ENCODE peak calls at places on chromosome 3, in ten cellular contexts. One of them, this sample, is unnamed.

GRCh38 chr3:97958796-97959195 is 13.4 kb downstream of the RIOX2 start:
- DNase-seq in adrenal gland: no peak
- DNase-seq in small intestine: no peak
- DNase-seq in ovary: no peak
- DNase-seq in neural progenitor cell: no peak
- DNase-seq in prostate gland: no peak
- DNase-seq in IMR-90: no peak
- DNase-seq in right cardiac atrium: no peak
- DNase-seq in tibial artery: no peak
- DNase-seq in ascending aorta: no peak
- DNase-seq in this sample: no peak

GRCh38 chr3:78641703-78642102 is 1126.1 kb downstream of the ROBO1 start:
- DNase-seq in small intestine: no peak
- DNase-seq in ovary: no peak
- DNase-seq in prostate gland: no peak
- DNase-seq in IMR-90: no peak
- DNase-seq in adrenal gland: no peak
- DNase-seq in right cardiac atrium: no peak
- DNase-seq in ascending aorta: no peak
- DNase-seq in neural progenitor cell: no peak
- DNase-seq in tibial artery: no peak
- DNase-seq in this sample: no peak

GRCh38 chr3:184757010-184757651 is 45.3 kb upstream of the MAGEF1 start:
- DNase-seq in adrenal gland: peak; percentile 30
- DNase-seq in IMR-90: peak; percentile 99
- DNase-seq in prostate gland: no peak
- DNase-seq in ascending aorta: no peak
- DNase-seq in ovary: peak; percentile 53
- DNase-seq in neural progenitor cell: no peak
- DNase-seq in right cardiac atrium: peak; percentile 87
- DNase-seq in small intestine: peak; percentile 64
- DNase-seq in tibial artery: peak; percentile 88
- DNase-seq in this sample: peak; percentile 53

GRCh38 chr3:4060064-4060463 is 243.1 kb upstream of the SETMAR start:
- DNase-seq in small intestine: no peak
- DNase-seq in ascending aorta: no peak
- DNase-seq in adrenal gland: no peak
- DNase-seq in neural progenitor cell: peak; percentile 43
- DNase-seq in IMR-90: no peak
- DNase-seq in right cardiac atrium: no peak
- DNase-seq in tibial artery: no peak
- DNase-seq in ovary: no peak
- DNase-seq in prostate gland: no peak
- DNase-seq in this sample: no peak

GRCh38 chr3:6540981-6541380 is 319.9 kb upstream of the GRM7 start:
- DNase-seq in right cardiac atrium: no peak
- DNase-seq in IMR-90: no peak
- DNase-seq in tibial artery: no peak
- DNase-seq in neural progenitor cell: no peak
- DNase-seq in adrenal gland: no peak
- DNase-seq in ascending aorta: no peak
- DNase-seq in ovary: no peak
- DNase-seq in small intestine: no peak
- DNase-seq in prostate gland: no peak
- DNase-seq in this sample: no peak

GRCh38 chr3:87673132-87673531 is 385.7 kb downstream of the CGGBP1 start:
- DNase-seq in ascending aorta: no peak
- DNase-seq in prostate gland: no peak
- DNase-seq in right cardiac atrium: no peak
- DNase-seq in tibial artery: no peak
- DNase-seq in neural progenitor cell: no peak
- DNase-seq in IMR-90: no peak
- DNase-seq in small intestine: no peak
- DNase-seq in ovary: no peak
- DNase-seq in adrenal gland: no peak
- DNase-seq in this sample: no peak

GRCh38 chr3:13278783-13279531 is 141.2 kb downstream of the NUP210 start:
- DNase-seq in ascending aorta: no peak
- DNase-seq in small intestine: no peak
- DNase-seq in IMR-90: peak; percentile 44
- DNase-seq in right cardiac atrium: peak; percentile 22
- DNase-seq in tibial artery: peak; percentile 37
- DNase-seq in prostate gland: no peak
- DNase-seq in adrenal gland: no peak
- DNase-seq in neural progenitor cell: no peak
- DNase-seq in ovary: no peak
- DNase-seq in this sample: no peak

GRCh38 chr3:140629351-140630137 is 48.3 kb upstream of the TRIM42 start:
- DNase-seq in tibial artery: no peak
- DNase-seq in adrenal gland: no peak
- DNase-seq in IMR-90: peak; percentile 35
- DNase-seq in neural progenitor cell: no peak
- DNase-seq in ascending aorta: no peak
- DNase-seq in right cardiac atrium: no peak
- DNase-seq in small intestine: no peak
- DNase-seq in prostate gland: no peak
- DNase-seq in ovary: no peak
- DNase-seq in this sample: no peak

GRCh38 chr3:15964605-15965061 is 166.9 kb upstream of the ANKRD28 start:
- DNase-seq in small intestine: peak; percentile 54
- DNase-seq in neural progenitor cell: peak; percentile 42
- DNase-seq in prostate gland: no peak
- DNase-seq in tibial artery: no peak
- DNase-seq in ovary: peak; percentile 37
- DNase-seq in adrenal gland: peak; percentile 58
- DNase-seq in right cardiac atrium: no peak
- DNase-seq in ascending aorta: no peak
- DNase-seq in IMR-90: peak; percentile 77
- DNase-seq in this sample: no peak

GRCh38 chr3:127452321-127452821 is 138.2 kb downstream of the TPRA1 start:
- DNase-seq in right cardiac atrium: no peak
- DNase-seq in adrenal gland: no peak
- DNase-seq in tibial artery: peak; percentile 35
- DNase-seq in IMR-90: no peak
- DNase-seq in prostate gland: no peak
- DNase-seq in small intestine: no peak
- DNase-seq in ovary: no peak
- DNase-seq in ascending aorta: no peak
- DNase-seq in neural progenitor cell: peak; percentile 77
- DNase-seq in this sample: no peak

GRCh38 chr3:125957674-125958510 is 11.1 kb upstream of the ROPN1B start:
- DNase-seq in ascending aorta: no peak
- DNase-seq in neural progenitor cell: peak; percentile 47
- DNase-seq in tibial artery: no peak
- DNase-seq in prostate gland: no peak
- DNase-seq in ovary: no peak
- DNase-seq in adrenal gland: no peak
- DNase-seq in IMR-90: no peak
- DNase-seq in small intestine: no peak
- DNase-seq in right cardiac atrium: peak; percentile 54
- DNase-seq in this sample: no peak

GRCh38 chr3:55526332-55527030 is 39.4 kb upstream of the WNT5A start:
- DNase-seq in neural progenitor cell: no peak
- DNase-seq in adrenal gland: no peak
- DNase-seq in tibial artery: no peak
- DNase-seq in ascending aorta: no peak
- DNase-seq in IMR-90: no peak
- DNase-seq in prostate gland: peak; percentile 51
- DNase-seq in right cardiac atrium: no peak
- DNase-seq in small intestine: no peak
- DNase-seq in ovary: no peak
- DNase-seq in this sample: peak; percentile 68

GRCh38 chr3:138092023-138092422 is 23.4 kb downstream of the DZIP1L start:
- DNase-seq in adrenal gland: no peak
- DNase-seq in prostate gland: no peak
- DNase-seq in small intestine: no peak
- DNase-seq in IMR-90: peak; percentile 69
- DNase-seq in ovary: no peak
- DNase-seq in neural progenitor cell: no peak
- DNase-seq in right cardiac atrium: no peak
- DNase-seq in ascending aorta: no peak
- DNase-seq in tibial artery: no peak
- DNase-seq in this sample: no peak

GRCh38 chr3:133259767-133260166 is 140.1 kb upstream of the BFSP2 start:
- DNase-seq in small intestine: no peak
- DNase-seq in IMR-90: no peak
- DNase-seq in adrenal gland: no peak
- DNase-seq in neural progenitor cell: no peak
- DNase-seq in tibial artery: no peak
- DNase-seq in right cardiac atrium: no peak
- DNase-seq in ascending aorta: no peak
- DNase-seq in prostate gland: peak; percentile 39
- DNase-seq in ovary: no peak
- DNase-seq in this sample: no peak
- H3K4me1 ChIP-seq in small intestine: no peaks in the 10 kb centered on the region
- H3K4me1 ChIP-seq in IMR-90: no peaks in the 10 kb centered on the region
- H3K4me1 ChIP-seq in adrenal gland: no peaks in the 10 kb centered on the region
- H3K4me1 ChIP-seq in neural progenitor cell: no peaks in the 10 kb centered on the region
- H3K4me1 ChIP-seq in tibial artery: no peaks in the 10 kb centered on the region
- H3K4me1 ChIP-seq in right cardiac atrium: no peaks in the 10 kb centered on the region
- H3K4me1 ChIP-seq in ascending aorta: no peaks in the 10 kb centered on the region
- H3K4me1 ChIP-seq in prostate gland: no peaks in the 10 kb centered on the region
- H3K4me1 ChIP-seq in ovary: no peaks in the 10 kb centered on the region
- H3K4me1 ChIP-seq in this sample: no peaks in the 10 kb centered on the region

DNA sequence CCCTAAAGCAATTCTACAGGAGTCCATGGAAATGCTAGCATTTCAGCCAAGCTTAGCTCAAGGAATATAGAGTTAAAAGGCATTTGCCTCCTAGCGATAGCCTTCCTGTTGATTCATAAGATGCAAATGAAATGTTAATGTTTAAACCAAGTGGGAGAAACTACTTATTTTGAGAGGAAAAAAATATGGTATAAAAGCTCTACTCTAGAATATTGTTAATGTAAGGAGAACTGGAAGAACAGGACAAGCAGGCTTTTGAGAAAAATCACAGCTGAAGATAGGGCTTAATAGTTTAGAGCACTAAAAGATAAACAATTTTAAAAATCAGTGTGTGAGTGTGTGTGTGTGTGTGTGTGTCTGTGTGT is 1.6 kb upstream of the ALCAM start:
- DNase-seq in IMR-90: no peak
- DNase-seq in ascending aorta: no peak
- DNase-seq in tibial artery: no peak
- DNase-seq in right cardiac atrium: no peak
- DNase-seq in adrenal gland: no peak
- DNase-seq in small intestine: no peak
- DNase-seq in ovary: no peak
- DNase-seq in prostate gland: peak; percentile 11
- DNase-seq in neural progenitor cell: no peak
- DNase-seq in this sample: peak; percentile 55
- H3K4me1 ChIP-seq in IMR-90: no peaks in the 10 kb centered on the region
- H3K4me1 ChIP-seq in ascending aorta: peaks cover 26% of the 10 kb centered on the region
- H3K4me1 ChIP-seq in tibial artery: peaks cover 17% of the 10 kb centered on the region
- H3K4me1 ChIP-seq in right cardiac atrium: no peaks in the 10 kb centered on the region
- H3K4me1 ChIP-seq in adrenal gland: peaks cover 9% of the 10 kb centered on the region
- H3K4me1 ChIP-seq in small intestine: no peaks in the 10 kb centered on the region
- H3K4me1 ChIP-seq in ovary: no peaks in the 10 kb centered on the region
- H3K4me1 ChIP-seq in prostate gland: no peaks in the 10 kb centered on the region
- H3K4me1 ChIP-seq in neural progenitor cell: peaks cover 7% of the 10 kb centered on the region
- H3K4me1 ChIP-seq in this sample: peaks cover 14% of the 10 kb centered on the region

GRCh38 chr3:81713018-81713417 is 48.4 kb downstream of the GBE1 start:
- DNase-seq in ovary: no peak
- DNase-seq in neural progenitor cell: no peak
- DNase-seq in adrenal gland: no peak
- DNase-seq in small intestine: no peak
- DNase-seq in prostate gland: no peak
- DNase-seq in right cardiac atrium: no peak
- DNase-seq in tibial artery: no peak
- DNase-seq in IMR-90: no peak
- DNase-seq in ascending aorta: no peak
- DNase-seq in this sample: no peak
- H3K4me1 ChIP-seq in ovary: no peaks in the 10 kb centered on the region
- H3K4me1 ChIP-seq in neural progenitor cell: no peaks in the 10 kb centered on the region
- H3K4me1 ChIP-seq in adrenal gland: peaks cover 8% of the 10 kb centered on the region
- H3K4me1 ChIP-seq in small intestine: no peaks in the 10 kb centered on the region
- H3K4me1 ChIP-seq in prostate gland: no peaks in the 10 kb centered on the region
- H3K4me1 ChIP-seq in right cardiac atrium: peaks cover 1% of the 10 kb centered on the region
- H3K4me1 ChIP-seq in tibial artery: peaks cover 19% of the 10 kb centered on the region
- H3K4me1 ChIP-seq in IMR-90: peaks cover 5% of the 10 kb centered on the region
- H3K4me1 ChIP-seq in ascending aorta: peaks cover 7% of the 10 kb centered on the region
- H3K4me1 ChIP-seq in this sample: peaks cover 10% of the 10 kb centered on the region

GRCh38 chr3:136728918-136729317 is 23.3 kb downstream of the STAG1 start:
- DNase-seq in ascending aorta: no peak
- DNase-seq in right cardiac atrium: no peak
- DNase-seq in prostate gland: no peak
- DNase-seq in neural progenitor cell: peak; percentile 41
- DNase-seq in tibial artery: no peak
- DNase-seq in IMR-90: peak; percentile 67
- DNase-seq in ovary: no peak
- DNase-seq in adrenal gland: no peak
- DNase-seq in small intestine: no peak
- DNase-seq in this sample: no peak

GRCh38 chr3:136733317-136733833 is 18.8 kb downstream of the STAG1 start:
- DNase-seq in small intestine: no peak
- DNase-seq in neural progenitor cell: no peak
- DNase-seq in adrenal gland: no peak
- DNase-seq in right cardiac atrium: no peak
- DNase-seq in ovary: no peak
- DNase-seq in tibial artery: no peak
- DNase-seq in ascending aorta: no peak
- DNase-seq in prostate gland: no peak
- DNase-seq in IMR-90: peak; percentile 28
- DNase-seq in this sample: no peak

GRCh38 chr3:136731274-136731884 is 20.8 kb downstream of the STAG1 start:
- DNase-seq in IMR-90: no peak
- DNase-seq in right cardiac atrium: no peak
- DNase-seq in small intestine: peak; percentile 17
- DNase-seq in neural progenitor cell: no peak
- DNase-seq in tibial artery: no peak
- DNase-seq in prostate gland: no peak
- DNase-seq in adrenal gland: no peak
- DNase-seq in ascending aorta: no peak
- DNase-seq in ovary: no peak
- DNase-seq in this sample: no peak

GRCh38 chr3:136728434-136728833 is 23.7 kb downstream of the STAG1 start:
- DNase-seq in tibial artery: no peak
- DNase-seq in ovary: no peak
- DNase-seq in adrenal gland: no peak
- DNase-seq in IMR-90: no peak
- DNase-seq in ascending aorta: no peak
- DNase-seq in neural progenitor cell: no peak
- DNase-seq in small intestine: no peak
- DNase-seq in prostate gland: no peak
- DNase-seq in right cardiac atrium: no peak
- DNase-seq in this sample: no peak

DNA sequence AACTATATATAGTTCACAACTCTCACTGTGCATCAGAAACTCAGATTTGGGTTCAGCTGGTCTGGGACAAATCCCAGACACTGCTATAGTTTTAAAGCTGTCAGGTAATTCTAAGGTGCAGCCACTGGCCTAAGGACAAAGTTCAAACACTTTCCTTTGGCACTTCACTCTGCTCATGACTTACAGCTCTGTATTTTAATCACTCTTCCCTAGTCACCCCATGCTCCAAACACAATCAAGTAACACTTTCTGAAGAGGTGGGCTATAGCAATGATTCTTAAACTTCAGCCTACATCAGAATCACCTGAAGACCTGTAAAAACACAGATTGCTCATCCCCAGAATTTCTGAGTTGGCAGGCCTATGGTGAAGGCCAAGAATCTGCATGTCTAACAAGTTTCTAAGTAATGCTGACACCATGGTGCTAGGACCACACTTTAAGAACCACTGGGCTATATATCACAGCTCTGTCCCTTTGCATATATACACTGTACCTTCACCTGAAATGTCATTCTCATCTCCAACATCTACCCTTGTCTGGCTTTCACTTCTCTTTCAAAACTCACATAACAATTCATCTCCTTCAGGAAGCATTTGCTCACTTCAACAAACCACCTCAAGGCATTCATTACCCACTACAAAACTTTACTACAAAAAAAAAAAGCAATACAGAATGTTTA is 21.4 kb downstream of the STAG1 start:
- DNase-seq in small intestine: peak; percentile 86
- DNase-seq in neural progenitor cell: no peak
- DNase-seq in ovary: no peak
- DNase-seq in tibial artery: no peak
- DNase-seq in prostate gland: no peak
- DNase-seq in right cardiac atrium: no peak
- DNase-seq in ascending aorta: no peak
- DNase-seq in IMR-90: no peak
- DNase-seq in adrenal gland: no peak
- DNase-seq in this sample: no peak
- H3K4me1 ChIP-seq in small intestine: peaks cover 6% of the 10 kb centered on the region
- H3K4me1 ChIP-seq in neural progenitor cell: peaks cover 38% of the 10 kb centered on the region
- H3K4me1 ChIP-seq in ovary: peaks cover 20% of the 10 kb centered on the region
- H3K4me1 ChIP-seq in tibial artery: peaks cover 72% of the 10 kb centered on the region
- H3K4me1 ChIP-seq in prostate gland: no peaks in the 10 kb centered on the region
- H3K4me1 ChIP-seq in right cardiac atrium: peaks cover 11% of the 10 kb centered on the region
- H3K4me1 ChIP-seq in ascending aorta: peaks cover 25% of the 10 kb centered on the region
- H3K4me1 ChIP-seq in IMR-90: peaks cover 7% of the 10 kb centered on the region
- H3K4me1 ChIP-seq in adrenal gland: no peaks in the 10 kb centered on the region
- H3K4me1 ChIP-seq in this sample: peaks cover 60% of the 10 kb centered on the region